ENCODE peak calls at places on chromosomes 12 and 14, in nine cellular contexts. G is IMR-90, I is mesenchymal stem cell, U is astrocyte, M is neural progenitor cell, O is HCT116, D is mammary epithelial cell, F is PC-3, H is GM23338. A is an unnamed sample.

GRCh38 chr12:112328411-112329124 is 53.7 kb downstream of the HECTD4 start:
- DNase-seq in G (no peak), I (no peak), U (no peak), M (no peak), O (no peak), D (no peak), F (no peak), H (no peak), A (no peak)

GRCh38 chr12:2295941-2296461 is 243.2 kb downstream of the CACNA1C start:
- DNase-seq in G (peak), I (peak), U (peak), M (no peak), O (no peak), D (peak), F (no peak), H (no peak), A (peak)

GRCh38 chr12:8950702-8951478 is 1.4 kb upstream of the M6PR start:
- DNase-seq in G (no peak), I (peak), U (no peak), M (no peak), O (no peak), D (no peak), F (no peak), H (no peak), A (no peak)

GRCh38 chr12:95613021-95613420 is 61.7 kb upstream of the USP44 start:
- DNase-seq in G (peak), I (no peak), U (no peak), M (no peak), O (no peak), D (no peak), F (peak), H (no peak), A (no peak)

GRCh38 chr12:114355389-114356088 is 50.4 kb downstream of the TBX5 start:
- DNase-seq in G (no peak), I (no peak), U (no peak), M (peak), O (peak), D (no peak), F (peak), H (peak), A (peak)

GRCh38 chr12:76778358-76778757 is 14.4 kb downstream of the ZDHHC17 start:
- DNase-seq in G (no peak), I (no peak), U (no peak), M (no peak), O (no peak), D (no peak), F (no peak), H (no peak), A (no peak)

GRCh38 chr14:79204591-79204990 is 1006.7 kb downstream of the DIO2 start:
- DNase-seq in G (no peak), I (no peak), U (no peak), M (no peak), O (no peak), D (no peak), F (no peak), H (no peak), A (no peak)

GRCh38 chr14:31229009-31229408 is 21.4 kb upstream of the HECTD1 start:
- DNase-seq in G (no peak), I (peak), U (no peak), M (no peak), O (no peak), D (no peak), F (peak), H (no peak), A (no peak)

GRCh38 chr12:132395192-132395907 is 66.0 kb upstream of the GALNT9 start:
- DNase-seq in G (no peak), I (no peak), U (no peak), M (no peak), O (no peak), D (no peak), F (no peak), H (no peak), A (no peak)

GRCh38 chr12:57712671-57713070 is 18.7 kb downstream of the OS9 start:
- DNase-seq in G (no peak), I (no peak), U (no peak), M (peak), O (no peak), D (no peak), F (no peak), H (no peak), A (no peak)

GRCh38 chr12:39553476-39553875 is 66.1 kb downstream of the ABCD2 start:
- DNase-seq in G (no peak), I (no peak), U (no peak), M (no peak), O (no peak), D (no peak), F (peak), H (no peak), A (no peak)

GRCh38 chr12:27531916-27532315 is 7.9 kb downstream of the PPFIBP1 start:
- DNase-seq in G (no peak), I (no peak), U (no peak), M (no peak), O (no peak), D (no peak), F (no peak), H (no peak), A (no peak)

GRCh38 chr12:117178745-117179144 is 11.5 kb downstream of the FBXO21 start:
- DNase-seq in G (no peak), I (no peak), U (no peak), M (no peak), O (no peak), D (no peak), F (no peak), H (no peak), A (no peak)

GRCh38 chr14:55005071-55005470 is 21.8 kb downstream of the WDHD1 start:
- DNase-seq in G (peak), I (peak), U (peak), M (no peak), O (no peak), D (no peak), F (no peak), H (no peak), A (no peak)

GRCh38 chr12:3223601-3224529 is 146.7 kb downstream of the TSPAN9 start:
- DNase-seq in G (no peak), I (no peak), U (no peak), M (no peak), O (no peak), D (no peak), F (no peak), H (no peak), A (no peak)

GRCh38 chr12:12327802-12328201 is 22.2 kb downstream of the MANSC1 start:
- DNase-seq in G (peak), I (peak), U (peak), M (peak), O (peak), D (peak), F (peak), H (peak), A (no peak)

GRCh38 chr14:87066221-87066817 is 926.7 kb downstream of the GALC start:
- DNase-seq in G (peak), I (peak), U (no peak), M (no peak), O (no peak), D (peak), F (peak), H (peak), A (no peak)

GRCh38 chr12:58745348-58746125 is 174.8 kb downstream of the LRIG3 start:
- DNase-seq in G (peak), I (no peak), U (no peak), M (peak), O (no peak), D (no peak), F (peak), H (peak), A (no peak)

GRCh38 chr12:37720846-37721245 is 595.7 kb upstream of the ALG10B start:
- DNase-seq in G (no peak), I (no peak), U (no peak), M (no peak), O (no peak), D (no peak), F (no peak), H (no peak), A (no peak)

GRCh38 chr14:102086346-102086971 is 385 bp downstream of the HSP90AA1 start:
- DNase-seq in G (peak), I (peak), U (peak), M (no peak), O (no peak), D (peak), F (peak), H (peak), A (peak)

GRCh38 chr14:52002542-52002941 is 13.2 kb downstream of the RTRAF start:
- DNase-seq in G (no peak), I (no peak), U (no peak), M (peak), O (no peak), D (no peak), F (no peak), H (peak), A (no peak)
- H3K27ac ChIP-seq in G (peak), I (no peak), U (no peak), M (no peak), O (no peak), D (no peak), F (no peak), H (no peak), A (peak)

GRCh38 chr14:22565391-22565945 is 23.6 kb downstream of the DAD1 start:
- DNase-seq in G (no peak), I (no peak), U (no peak), M (no peak), O (no peak), D (no peak), F (no peak), H (no peak), A (no peak)

GRCh38 chr14:22569106-22569748 is 19.8 kb downstream of the DAD1 start:
- DNase-seq in G (peak), I (no peak), U (peak), M (no peak), O (no peak), D (no peak), F (no peak), H (no peak), A (peak)

GRCh38 chr14:22569749-22570131 is 19.3 kb downstream of the DAD1 start:
- DNase-seq in G (no peak), I (no peak), U (no peak), M (no peak), O (no peak), D (no peak), F (no peak), H (no peak), A (no peak)

GRCh38 chr14:22566845-22567244 is 22.2 kb downstream of the DAD1 start:
- DNase-seq in G (no peak), I (no peak), U (no peak), M (no peak), O (no peak), D (no peak), F (no peak), H (no peak), A (no peak)

GRCh38 chr14:22567437-22567836 is 21.6 kb downstream of the DAD1 start:
- DNase-seq in G (no peak), I (no peak), U (no peak), M (no peak), O (no peak), D (no peak), F (no peak), H (no peak), A (no peak)
- H3K4me2 ChIP-seq in G (no peak), I (no peak), U (no peak), M (no peak), O (no peak), D (no peak), F (no peak), H (no peak), A (no peak)

GRCh38 chr12:55730447-55730820 is 1.6 kb upstream of the CD63 start:
- DNase-seq in G (no peak), I (no peak), U (no peak), M (no peak), O (no peak), D (no peak), F (no peak), H (no peak), A (no peak)
- H2AFZ ChIP-seq in G (peak), I (no peak), U (peak), M (no peak), O (no peak), D (peak), F (peak), H (no peak), A (peak)

DNA sequence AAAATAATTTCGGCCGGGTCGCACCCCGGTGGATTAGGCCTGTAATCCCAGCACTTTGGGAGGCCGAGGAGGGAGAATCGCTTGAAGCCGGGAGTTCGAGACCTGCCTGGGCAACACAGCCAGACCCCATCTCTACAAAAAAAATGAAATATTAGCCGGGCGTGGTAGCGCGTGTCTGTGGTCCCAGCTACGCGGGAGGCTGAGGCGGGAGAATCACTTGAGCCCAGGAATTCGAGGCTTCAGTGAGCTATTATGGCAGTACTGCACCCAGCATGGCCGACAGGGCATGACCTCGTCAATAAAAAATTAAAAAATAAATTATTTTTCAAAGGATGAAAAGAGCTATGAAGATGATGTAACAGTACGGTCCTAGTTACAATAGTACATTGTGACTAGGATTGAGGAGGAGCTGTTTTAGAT is 523 bp downstream of the GTF2H3 start:
- DNase-seq in G (no peak), I (no peak), U (no peak), M (no peak), O (no peak), D (no peak), F (no peak), H (no peak), A (no peak)
- H3K27ac ChIP-seq in G (peak), I (peak), U (peak), M (peak), O (peak), D (peak), F (peak), H (peak), A (peak)

GRCh38 chr14:77051101-77051500 is 22.6 kb upstream of the IRF2BPL start:
- DNase-seq in G (no peak), I (no peak), U (no peak), M (no peak), O (no peak), D (no peak), F (no peak), H (no peak), A (peak)
- H3K4me2 ChIP-seq in G (no peak), I (no peak), U (peak), M (no peak), O (peak), D (no peak), F (no peak), H (no peak), A (no peak)

GRCh38 chr12:5430639-5431603 is 987 bp upstream of the NTF3 start:
- DNase-seq in G (peak), I (peak), U (no peak), M (peak), O (no peak), D (no peak), F (no peak), H (peak), A (peak)
- H2AFZ ChIP-seq in G (peak), I (no peak), U (peak), M (peak), O (no peak), D (no peak), F (no peak), H (peak), A (peak)